ENCODE peak calls at places on chromosomes 1 and 21, in five cellular contexts. W is HCT116, M is Panc1, L is K562, K is GM23338. R is an unnamed sample.

GRCh38 chr1:41678141-41678878 is 193.8 kb upstream of the EDN2 start:
- DNase-seq in W (no peak), M (no peak), L (no peak), K (no peak), R (peak)

GRCh38 chr1:63155437-63155836 is 166.9 kb upstream of the FOXD3 start:
- DNase-seq in W (no peak), M (no peak), L (no peak), K (no peak), R (no peak)

GRCh38 chr21:34372321-34372720 is 3.0 kb upstream of the SMIM11 start:
- DNase-seq in W (no peak), M (no peak), L (no peak), K (no peak), R (no peak)

GRCh38 chr21:45018131-45019075 is 56.0 kb upstream of the ADARB1 start:
- DNase-seq in W (no peak), M (no peak), L (peak), K (no peak), R (no peak)

GRCh38 chr1:229058111-229058551 is 212.8 kb upstream of the RAB4A start:
- DNase-seq in W (no peak), M (no peak), L (no peak), K (no peak), R (no peak)

GRCh38 chr1:201792534-201793305 is 36.2 kb upstream of the IPO9 start:
- DNase-seq in W (peak), M (peak), L (peak), K (peak), R (peak)

GRCh38 chr21:16800536-16800935 is 712.3 kb upstream of the CXADR start:
- DNase-seq in W (no peak), M (no peak), L (no peak), K (no peak), R (no peak)

GRCh38 chr1:226100436-226101347 is 38.2 kb downstream of the H3-3A start:
- DNase-seq in W (no peak), M (no peak), L (no peak), K (peak), R (no peak)

GRCh38 chr1:52098139-52098871 is 42.2 kb downstream of the BTF3L4 start:
- DNase-seq in W (no peak), M (no peak), L (no peak), K (peak), R (no peak)

GRCh38 chr1:221741364-221741970 is 422 bp downstream of the DUSP10 start:
- DNase-seq in W (no peak), M (no peak), L (peak), K (peak), R (peak)

GRCh38 chr1:153649137-153649866 is 9.2 kb upstream of the SNAPIN start:
- DNase-seq in W (no peak), M (no peak), L (peak), K (no peak), R (no peak)

GRCh38 chr1:152112101-152112884 is 3.0 kb downstream of the TCHH start:
- DNase-seq in W (no peak), M (no peak), L (no peak), K (peak), R (no peak)

GRCh38 chr1:243842978-243843490 is 7.0 kb downstream of the AKT3 start:
- DNase-seq in W (no peak), M (no peak), L (no peak), K (no peak), R (no peak)

GRCh38 chr21:37087188-37087587 is 14.1 kb downstream of the TTC3 start:
- DNase-seq in W (peak), M (no peak), L (no peak), K (peak), R (no peak)

GRCh38 chr1:1290238-1290731 is 10.0 kb downstream of the SCNN1D start:
- DNase-seq in W (no peak), M (no peak), L (peak), K (peak), R (peak)

GRCh38 chr1:156661932-156662587 is 15.1 kb downstream of the NES start:
- DNase-seq in W (no peak), M (no peak), L (no peak), K (no peak), R (peak)

GRCh38 chr1:217091601-217092000 is 368.4 kb upstream of the ESRRG start:
- DNase-seq in W (no peak), M (no peak), L (no peak), K (no peak), R (no peak)

GRCh38 chr1:52328615-52329014 is 37.4 kb downstream of the CC2D1B start:
- DNase-seq in W (no peak), M (no peak), L (no peak), K (no peak), R (no peak)

GRCh38 chr1:202656057-202656456 is 54.2 kb downstream of the SYT2 start:
- DNase-seq in W (no peak), M (no peak), L (peak), K (peak), R (no peak)

GRCh38 chr1:230246551-230246950 is 179.5 kb downstream of the GALNT2 start:
- DNase-seq in W (no peak), M (no peak), L (no peak), K (no peak), R (no peak)
- TF ChIP-seq REST in W (no peak), M (no peak), L (no peak), K (no peak), R (no peak)

DNA sequence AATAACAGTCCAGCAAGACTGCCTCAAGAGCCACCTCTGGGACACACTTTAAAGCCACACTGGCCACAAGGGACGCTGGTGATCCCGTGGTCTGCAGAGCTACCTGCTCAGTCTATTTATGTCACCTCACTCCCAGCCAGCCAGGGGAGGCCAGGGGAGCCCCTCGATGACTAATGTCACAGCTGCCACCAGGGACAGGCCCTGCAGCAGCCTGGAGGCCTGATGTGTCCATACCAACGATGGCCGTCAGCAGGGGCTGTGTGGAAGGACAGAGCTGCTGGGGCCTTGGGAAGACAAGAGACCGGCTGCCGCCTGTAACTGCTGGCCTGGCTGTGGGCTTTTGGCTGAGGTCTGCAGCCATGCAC is 71.0 kb downstream of the SIK1 start:
- DNase-seq in W (no peak), M (no peak), L (no peak), K (no peak), R (no peak)
- H3K4me3 ChIP-seq in W (no peak), M (no peak), L (no peak), K (no peak), R (no peak)

GRCh38 chr1:94350350-94350924 is 67.8 kb upstream of the ABCD3 start:
- DNase-seq in W (no peak), M (no peak), L (no peak), K (no peak), R (no peak)
- TF ChIP-seq REST in W (no peak), M (no peak), L (no peak), K (no peak), R (no peak)

GRCh38 chr21:28213221-28213620 is 779.5 kb downstream of the LTN1 start:
- DNase-seq in W (no peak), M (no peak), L (no peak), K (no peak), R (no peak)

GRCh38 chr21:28212056-28212455 is 780.6 kb downstream of the LTN1 start:
- DNase-seq in W (no peak), M (no peak), L (no peak), K (no peak), R (no peak)

DNA sequence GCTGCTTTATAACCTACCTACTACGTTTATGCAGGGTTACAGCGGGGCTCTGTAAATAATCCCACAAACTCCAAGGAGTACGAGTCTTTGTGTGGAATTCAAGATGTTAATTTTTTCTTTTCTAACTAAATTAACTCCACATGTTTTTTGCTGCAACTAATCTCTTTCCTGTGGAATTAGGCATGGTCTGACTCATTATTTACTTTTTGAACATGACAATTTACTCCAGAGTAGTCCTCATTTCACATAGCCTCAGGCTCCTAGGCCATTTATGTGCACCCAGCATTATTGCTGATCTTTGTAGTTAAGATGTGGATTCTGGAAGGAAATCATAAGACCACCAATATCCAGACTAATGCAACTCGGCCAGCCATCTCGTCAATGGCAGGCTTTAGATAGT is 784.9 kb downstream of the LTN1 start:
- DNase-seq in W (no peak), M (no peak), L (no peak), K (no peak), R (no peak)
- H3K4me3 ChIP-seq in W (no peak), M (no peak), L (no peak), K (no peak), R (no peak)

DNA sequence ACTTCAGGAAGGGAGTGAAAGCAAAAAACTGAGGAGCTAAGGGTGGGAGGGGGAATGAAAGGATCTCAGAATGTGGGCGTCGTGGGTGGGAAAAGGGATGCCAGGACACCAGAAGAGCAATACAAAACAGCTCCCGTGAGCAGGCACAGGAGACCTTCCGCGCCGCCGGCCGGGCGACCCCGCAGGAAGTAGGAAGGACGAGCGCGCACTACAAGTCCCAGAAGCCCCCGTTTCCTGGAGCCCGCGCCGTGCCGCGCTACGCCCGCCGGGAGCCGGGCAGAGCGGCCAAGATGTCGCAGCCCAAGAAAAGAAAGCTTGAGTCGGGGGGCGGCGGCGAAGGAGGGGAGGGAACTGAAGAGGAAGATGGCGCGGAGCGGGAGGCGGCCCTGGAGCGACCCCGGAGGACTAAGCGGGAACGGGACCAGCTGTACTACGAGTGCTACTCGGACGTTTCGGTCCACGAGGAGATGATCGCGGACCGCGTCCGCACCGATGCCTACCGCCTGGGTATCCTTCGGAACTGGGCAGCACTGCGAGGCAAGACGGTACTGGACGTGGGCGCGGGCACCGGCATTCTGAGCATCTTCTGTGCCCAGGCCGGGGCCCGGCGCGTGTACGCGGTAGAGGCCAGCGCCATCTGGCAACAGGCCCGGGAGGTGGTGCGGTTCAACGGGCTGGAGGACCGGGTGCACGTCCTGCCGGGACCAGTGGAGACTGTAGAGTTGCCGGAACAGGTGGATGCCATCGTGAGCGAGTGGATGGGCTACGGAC is at the start of gene PRMT6:
- DNase-seq in W (peak), M (peak), L (peak), K (peak), R (peak)
- TF ChIP-seq REST in W (no peak), M (no peak), L (peak), K (no peak), R (peak)

R was measured in HL-60.